ENCODE peak calls at places on chromosomes 4 and X, in seven cellular contexts. C, T, E, M, L, N and J are unnamed samples.

GRCh38 chr4:112550728-112551127 is 34.7 kb upstream of the NEUROG2 start:
- DNase-seq in C (no peak), T (no peak), E (no peak), M (no peak), L (no peak), N (no peak), J (no peak)

GRCh38 chr4:138406881-138407280 is 164.7 kb upstream of the SLC7A11 start:
- DNase-seq in C (no peak), T (no peak), E (no peak), M (no peak), L (no peak), N (no peak), J (no peak)

GRCh38 chrX:77788050-77788449 is 2.0 kb upstream of the ATRX start:
- DNase-seq in C (no peak), T (peak; percentile 86), E (no peak), M (peak; percentile 40), L (no peak), N (no peak), J (no peak)

GRCh38 chr4:56654238-56654632 is 26.9 kb downstream of the HOPX start:
- DNase-seq in C (no peak), T (no peak), E (no peak), M (no peak), L (no peak), N (no peak), J (no peak)

GRCh38 chr4:3476936-3477749 is 14.0 kb downstream of the DOK7 start:
- DNase-seq in C (no peak), T (no peak), E (no peak), M (no peak), L (no peak), N (no peak), J (no peak)

GRCh38 chr4:18917689-18918088 is 896.1 kb upstream of the LCORL start:
- DNase-seq in C (no peak), T (no peak), E (no peak), M (no peak), L (no peak), N (no peak), J (no peak)

GRCh38 chr4:128796934-128797333 is 12.6 kb upstream of the JADE1 start:
- DNase-seq in C (no peak), T (no peak), E (no peak), M (no peak), L (no peak), N (no peak), J (no peak)

GRCh38 chr4:3168029-3168428 is 80.9 kb upstream of the MSANTD1 start:
- DNase-seq in C (no peak), T (no peak), E (peak; percentile 10), M (peak; percentile 45), L (no peak), N (peak; percentile 8), J (no peak)

GRCh38 chr4:173448103-173448502 is 49.2 kb upstream of the SCRG1 start:
- DNase-seq in C (no peak), T (no peak), E (peak; percentile 47), M (no peak), L (no peak), N (no peak), J (no peak)

GRCh38 chr4:84944952-84945351 is 21.5 kb downstream of the WDFY3 start:
- DNase-seq in C (no peak), T (peak; percentile 48), E (no peak), M (no peak), L (no peak), N (no peak), J (no peak)

GRCh38 chrX:70336767-70337166 is 46.9 kb downstream of the KIF4A start:
- DNase-seq in C (no peak), T (no peak), E (no peak), M (no peak), L (no peak), N (peak; percentile 50), J (no peak)

GRCh38 chrX:40097101-40097491 is 662 bp downstream of the BCOR start:
- DNase-seq in C (no peak), T (no peak), E (peak; percentile 56), M (peak; percentile 59), L (no peak), N (no peak), J (no peak)

GRCh38 chrX:49155243-49155899 is 7.2 kb upstream of the MAGIX start:
- DNase-seq in C (peak; percentile 51), T (no peak), E (no peak), M (peak; percentile 92), L (no peak), N (no peak), J (no peak)

GRCh38 chrX:20061869-20062254 is 54.8 kb downstream of the MAP7D2 start:
- DNase-seq in C (no peak), T (peak; percentile 2), E (no peak), M (no peak), L (no peak), N (no peak), J (no peak)

GRCh38 chr4:10926025-10926424 is 241.5 kb upstream of the CLNK start:
- DNase-seq in C (no peak), T (no peak), E (no peak), M (no peak), L (no peak), N (no peak), J (no peak)

GRCh38 chr4:16269742-16270522 is 43.7 kb upstream of the TAPT1 start:
- DNase-seq in C (no peak), T (no peak), E (no peak), M (no peak), L (no peak), N (no peak), J (no peak)

GRCh38 chr4:34108456-34108855 is 2135.9 kb downstream of the ARAP2 start:
- DNase-seq in C (no peak), T (no peak), E (no peak), M (no peak), L (no peak), N (no peak), J (no peak)

GRCh38 chr4:1711055-1711905 is 839 bp downstream of the SLBP start:
- DNase-seq in C (no peak), T (no peak), E (no peak), M (peak; percentile 57), L (no peak), N (no peak), J (no peak)

GRCh38 chr4:3637326-3638016 is 105.2 kb upstream of the LRPAP1 start:
- DNase-seq in C (no peak), T (no peak), E (no peak), M (no peak), L (no peak), N (no peak), J (no peak)

GRCh38 chrX:71492086-71493065 is 40.5 kb upstream of the OGT start:
- DNase-seq in C (no peak), T (no peak), E (peak; percentile 15), M (no peak), L (peak; percentile 49), N (no peak), J (no peak)
- TF ChIP-seq TAF1 in C (no peak), T (no peak), E (no peak), M (no peak), L (no peak), N (no peak), J (no peak)

GRCh38 chrX:134000260-134001245 is 15.2 kb upstream of the GPC3 start:
- DNase-seq in C (no peak), T (no peak), E (no peak), M (no peak), L (no peak), N (no peak), J (no peak)

GRCh38 chrX:134002921-134003615 is 17.7 kb upstream of the GPC3 start:
- DNase-seq in C (no peak), T (no peak), E (no peak), M (no peak), L (no peak), N (no peak), J (no peak)

GRCh38 chrX:133994576-133994975 is 9.2 kb upstream of the GPC3 start:
- DNase-seq in C (no peak), T (peak; percentile 96), E (no peak), M (no peak), L (no peak), N (no peak), J (no peak)

GRCh38 chrX:133995759-133996158 is 10.4 kb upstream of the GPC3 start:
- DNase-seq in C (no peak), T (no peak), E (no peak), M (no peak), L (no peak), N (no peak), J (no peak)

GRCh38 chrX:133999013-133999705 is 13.8 kb upstream of the GPC3 start:
- DNase-seq in C (no peak), T (no peak), E (no peak), M (no peak), L (no peak), N (no peak), J (no peak)
- TF ChIP-seq TAF1 in C (no peak), T (no peak), E (no peak), M (no peak), L (no peak), N (no peak), J (no peak)

GRCh38 chr4:48863728-48864127 is 32.8 kb downstream of the OCIAD1 start:
- DNase-seq in C (no peak), T (no peak), E (no peak), M (no peak), L (no peak), N (no peak), J (no peak)
- TF ChIP-seq TAF1 in C (no peak), T (no peak), E (no peak), M (no peak), L (no peak), N (no peak), J (no peak)

DNA sequence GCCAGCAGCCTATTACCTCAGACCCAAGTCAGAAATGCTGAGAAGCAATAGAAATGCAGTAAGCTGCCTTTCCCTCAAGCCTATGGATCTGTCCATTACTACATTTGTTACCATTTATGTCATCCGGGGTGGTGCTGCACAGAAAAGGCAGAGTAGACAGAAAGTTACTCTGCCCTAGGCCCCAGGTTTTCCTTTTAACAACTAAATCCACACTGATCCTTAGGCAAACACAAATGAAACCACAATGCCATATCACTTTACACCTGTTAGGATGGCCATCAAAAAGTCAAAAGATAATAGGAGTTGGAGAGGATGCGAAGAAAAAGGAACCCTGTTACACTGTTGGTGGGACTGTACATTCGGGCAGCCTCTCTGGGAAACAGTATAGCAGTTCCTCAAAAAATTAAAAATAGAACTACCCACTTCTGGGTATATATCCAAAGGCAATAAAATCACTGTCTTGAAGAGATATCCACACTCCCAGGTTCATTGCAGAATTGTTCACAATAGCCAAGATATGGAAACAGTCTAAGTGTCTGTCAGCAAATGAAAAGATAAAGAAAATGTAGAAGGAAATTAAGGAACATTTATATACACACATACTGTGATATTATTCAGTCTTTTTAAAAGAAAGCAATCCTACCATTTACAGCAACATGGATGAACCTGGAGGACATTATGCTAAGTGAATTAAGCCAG is 186.3 kb downstream of the NWD2 start:
- DNase-seq in C (no peak), T (peak; percentile 27), E (no peak), M (no peak), L (no peak), N (no peak), J (no peak)
- TF ChIP-seq TAF1 in C (no peak), T (no peak), E (no peak), M (no peak), L (no peak), N (no peak), J (no peak)

DNA sequence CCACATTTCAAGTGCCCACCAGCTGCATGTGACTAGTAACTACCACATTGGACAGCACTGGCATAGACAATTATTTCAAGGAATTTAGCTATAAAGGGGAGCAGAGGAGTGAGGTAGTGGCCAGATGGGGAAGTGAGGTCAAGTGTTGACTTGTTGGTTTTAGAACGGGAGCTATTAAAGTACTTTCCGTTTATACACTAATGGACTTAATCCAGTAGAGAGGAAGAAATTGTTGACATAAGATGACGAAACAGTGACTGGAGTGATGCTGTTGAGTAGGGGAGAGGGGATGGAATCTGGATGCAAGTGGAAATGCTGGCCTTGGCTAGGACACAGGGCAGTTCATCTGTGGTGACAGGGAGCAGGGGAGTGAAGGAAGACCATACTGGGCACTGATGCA is 154.4 kb downstream of the AMMECR1 start:
- DNase-seq in C (no peak), T (no peak), E (no peak), M (no peak), L (no peak), N (no peak), J (no peak)
- TF ChIP-seq TAF1 in C (no peak), T (no peak), E (no peak), M (no peak), L (no peak), N (no peak), J (no peak)